ENCODE peak calls at places on chromosomes 1 and 21, in four cellular contexts. U is keratinocyte, F is foreskin fibroblast, D is fibroblast of pulmonary artery. Z is an unnamed sample.

GRCh38 chr1:233368106-233368783 is 40.7 kb downstream of the MAP3K21 start:
- DNase-seq in F (peak), D (peak), U (no peak), Z (peak)

GRCh38 chr21:32403201-32403701 is 9.3 kb upstream of the EVA1C start:
- DNase-seq in F (peak), D (peak), U (no peak), Z (no peak)

GRCh38 chr1:75310067-75310466 is 175.9 kb downstream of the LHX8 start:
- DNase-seq in D (peak), F (no peak), U (no peak), Z (no peak)

GRCh38 chr1:201888282-201889033 is at the start of gene SHISA4:
- DNase-seq in U (no peak), D (peak), F (peak), Z (no peak)

GRCh38 chr1:213693864-213694263 is 293.9 kb upstream of the PROX1 start:
- DNase-seq in U (no peak), D (no peak), F (no peak), Z (no peak)

GRCh38 chr1:47810964-47811650 is 186.1 kb downstream of the TRABD2B start:
- DNase-seq in U (no peak), D (no peak), F (no peak), Z (no peak)

GRCh38 chr21:31752352-31752751 is 20.4 kb upstream of the SCAF4 start:
- DNase-seq in D (peak), F (peak), U (no peak), Z (no peak)

GRCh38 chr1:207873055-207873890 is 37.7 kb downstream of the CD34 start:
- DNase-seq in D (no peak), U (no peak), F (no peak), Z (no peak)

GRCh38 chr1:43452789-43453441 is 816 bp downstream of the HYI start:
- DNase-seq in F (peak), U (no peak), D (peak), Z (no peak)

GRCh38 chr1:234950598-234950997 is 178.0 kb downstream of the TOMM20 start:
- DNase-seq in U (no peak), D (no peak), F (no peak), Z (no peak)

GRCh38 chr1:21284206-21285137 is 5.8 kb downstream of the ECE1 start:
- DNase-seq in U (no peak), F (no peak), D (no peak), Z (no peak)

GRCh38 chr1:74935446-74935845 is 198.7 kb upstream of the LHX8 start:
- DNase-seq in F (no peak), U (no peak), D (no peak), Z (no peak)

GRCh38 chr1:87045757-87046422 is 131.5 kb downstream of the HS2ST1 start:
- DNase-seq in D (no peak), U (no peak), F (no peak), Z (no peak)

GRCh38 chr1:216632980-216633379 is 90.2 kb downstream of the ESRRG start:
- DNase-seq in F (no peak), U (no peak), D (no peak), Z (no peak)

GRCh38 chr1:78419309-78419708 is 71.5 kb upstream of the PTGFR start:
- DNase-seq in D (no peak), F (peak), U (no peak), Z (peak)

GRCh38 chr1:110173466-110174117 is 23.3 kb downstream of the SLC6A17 start:
- DNase-seq in F (no peak), U (no peak), D (no peak), Z (peak)

GRCh38 chr1:40740992-40741736 is 42.4 kb upstream of the KCNQ4 start:
- DNase-seq in U (no peak), D (no peak), F (no peak), Z (no peak)

GRCh38 chr21:44549525-44550211 is 1.6 kb downstream of the KRTAP10-2 start:
- DNase-seq in U (no peak), D (no peak), F (no peak), Z (no peak)

GRCh38 chr1:1142844-1143243 is 27.0 kb upstream of the C1orf159 start:
- DNase-seq in D (no peak), F (no peak), U (no peak), Z (no peak)

GRCh38 chr1:20483833-20484525 is 2.0 kb downstream of the CAMK2N1 start:
- DNase-seq in D (peak), U (no peak), F (no peak), Z (no peak)

GRCh38 chr1:183461350-183461749 is 10.9 kb upstream of the SMG7 start:
- DNase-seq in D (peak), F (no peak), U (no peak), Z (no peak)

GRCh38 chr1:228647523-228648444 is 87.5 kb upstream of the RHOU start:
- DNase-seq in F (peak), D (peak), U (peak), Z (no peak)

GRCh38 chr21:45136927-45137611 is 62.7 kb downstream of the ADARB1 start:
- DNase-seq in F (peak), U (peak), D (peak), Z (peak)

GRCh38 chr1:50527249-50527986 is 104.2 kb upstream of the DMRTA2 start:
- DNase-seq in U (no peak), D (no peak), F (no peak), Z (no peak)

GRCh38 chr1:84698151-84698651 is 7.9 kb upstream of the SSX2IP start:
- DNase-seq in U (no peak), D (peak), F (peak), Z (peak)

GRCh38 chr1:50332941-50333594 is 90.2 kb downstream of the DMRTA2 start:
- DNase-seq in D (peak), U (no peak), F (peak), Z (no peak)

GRCh38 chr1:220458936-220459335 is 69.0 kb upstream of the MARK1 start:
- DNase-seq in U (no peak), F (no peak), D (no peak), Z (peak)

GRCh38 chr1:215262106-215262505 is 179.6 kb downstream of the KCNK2 start:
- DNase-seq in D (no peak), U (no peak), F (no peak), Z (no peak)

GRCh38 chr1:31750858-31751638 is 13.1 kb downstream of the ADGRB2 start:
- DNase-seq in D (peak), F (peak), U (no peak), Z (peak)

GRCh38 chr1:4770713-4771112 is 116.3 kb downstream of the AJAP1 start:
- DNase-seq in F (no peak), U (no peak), D (no peak), Z (no peak)

GRCh38 chr1:119968068-119968492 is 71.8 kb upstream of the ADAM30 start:
- DNase-seq in D (peak), U (no peak), F (no peak), Z (no peak)

GRCh38 chr21:37348664-37349063 is 17.9 kb upstream of the DYRK1A start:
- DNase-seq in U (no peak), D (no peak), F (no peak), Z (no peak)

GRCh38 chr1:159173303-159173702 is 1.9 kb downstream of the CADM3 start:
- DNase-seq in D (no peak), F (no peak), U (no peak), Z (no peak)

GRCh38 chr1:65958561-65959350 is 166.1 kb downstream of the PDE4B start:
- DNase-seq in D (peak), F (no peak), U (peak), Z (no peak)

GRCh38 chr1:36446261-36446660 is 4.0 kb downstream of the OSCP1 start:
- DNase-seq in D (no peak), U (no peak), F (no peak), Z (no peak)

GRCh38 chr1:156627313-156627880 is 8.2 kb downstream of the HAPLN2 start:
- DNase-seq in F (no peak), U (no peak), D (peak), Z (no peak)

GRCh38 chr1:200588698-200589097 is 31.9 kb downstream of the KIF14 start:
- DNase-seq in D (no peak), F (no peak), U (no peak), Z (no peak)

DNA sequence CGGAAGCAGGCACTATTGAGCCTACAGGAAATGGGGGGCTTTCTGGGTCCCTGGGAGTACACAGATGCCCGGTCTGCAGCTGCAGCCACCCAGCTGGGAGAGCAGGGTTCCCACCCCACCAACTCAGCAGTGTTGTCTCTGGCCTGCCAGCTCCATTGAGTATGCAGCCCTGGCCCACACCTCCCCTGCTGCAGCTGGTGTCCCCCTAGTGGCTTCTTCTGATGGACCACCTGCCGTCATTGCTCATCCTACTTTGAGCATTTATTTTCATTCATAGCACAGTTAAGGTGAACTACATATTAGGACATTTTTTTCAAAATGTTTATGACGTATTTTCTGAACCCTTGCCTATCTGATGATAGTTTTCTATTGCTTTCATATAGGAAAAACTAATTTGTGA is 189.8 kb upstream of the LYPLAL1 start:
- DNase-seq in U (no peak), D (no peak), F (no peak), Z (no peak)
- TF ChIP-seq CTCF in U (no peak), D (peak), F (no peak), Z (peak)

GRCh38 chr1:115099693-115100050 is 10.4 kb upstream of the TSPAN2 start:
- DNase-seq in F (no peak), D (no peak), U (peak), Z (no peak)
- H3K4me3 ChIP-seq in F (no peak), D (no peak), U (no peak), Z (no peak)

GRCh38 chr1:152394151-152394550 is 19.9 kb downstream of the CRNN start:
- DNase-seq in U (no peak), F (no peak), D (no peak), Z (no peak)
- TF ChIP-seq CTCF in U (no peak), F (no peak), D (no peak), Z (no peak)

GRCh38 chr1:205229916-205230700 is 2.4 kb downstream of the TMCC2 start:
- DNase-seq in D (no peak), U (no peak), F (no peak), Z (no peak)
- H3K4me3 ChIP-seq in D (no peak), U (no peak), F (peak), Z (no peak)

GRCh38 chr1:25486602-25487001 is 55.9 kb downstream of the MACO1 start:
- DNase-seq in F (peak), U (no peak), D (no peak), Z (no peak)
- TF ChIP-seq CTCF in F (peak), U (peak), D (peak), Z (peak)

GRCh38 chr1:230072296-230072695 is 5.3 kb downstream of the GALNT2 start:
- DNase-seq in D (no peak), F (no peak), U (no peak), Z (no peak)

GRCh38 chr1:230074270-230074669 is 7.2 kb downstream of the GALNT2 start:
- DNase-seq in U (no peak), F (no peak), D (no peak), Z (no peak)

GRCh38 chr1:230074762-230075161 is 7.7 kb downstream of the GALNT2 start:
- DNase-seq in D (no peak), U (no peak), F (no peak), Z (no peak)

GRCh38 chr1:230072866-230073265 is 5.8 kb downstream of the GALNT2 start:
- DNase-seq in U (no peak), F (no peak), D (no peak), Z (no peak)

DNA sequence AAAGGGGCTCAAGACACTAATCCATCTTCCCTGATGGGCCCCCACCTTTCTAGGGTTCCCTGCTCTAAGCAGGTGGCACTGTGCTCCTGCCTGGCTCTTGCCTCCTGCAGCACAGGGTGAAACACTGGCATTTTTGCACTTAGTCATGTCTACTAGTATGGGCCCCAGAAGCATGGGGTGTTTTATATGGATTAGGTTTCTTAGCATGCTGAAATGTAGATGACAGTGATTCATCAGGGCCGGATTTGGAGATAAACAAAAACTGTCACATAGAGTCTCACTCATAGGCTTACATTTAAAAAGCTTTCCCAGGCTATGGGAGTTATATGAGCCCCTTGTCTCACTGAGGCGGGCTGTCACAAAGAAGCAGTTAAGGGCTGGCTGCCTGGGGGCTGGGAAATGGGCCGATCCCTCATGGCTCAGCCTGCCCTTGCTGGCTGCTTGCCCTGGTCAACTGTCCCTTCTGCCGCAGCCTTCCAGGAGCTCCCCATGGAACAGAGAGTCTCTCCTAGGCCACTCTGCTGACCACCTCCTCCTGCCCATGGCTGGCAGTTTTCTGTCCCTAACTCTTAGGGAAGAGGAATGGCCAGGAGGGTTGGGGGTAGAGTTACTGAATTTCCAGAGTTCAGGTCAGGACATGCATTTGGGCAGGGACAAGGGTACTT is 6.5 kb downstream of the GALNT2 start:
- DNase-seq in U (no peak), D (no peak), F (peak), Z (no peak)
- H3K4me3 ChIP-seq in U (no peak), D (no peak), F (no peak), Z (no peak)

DNA sequence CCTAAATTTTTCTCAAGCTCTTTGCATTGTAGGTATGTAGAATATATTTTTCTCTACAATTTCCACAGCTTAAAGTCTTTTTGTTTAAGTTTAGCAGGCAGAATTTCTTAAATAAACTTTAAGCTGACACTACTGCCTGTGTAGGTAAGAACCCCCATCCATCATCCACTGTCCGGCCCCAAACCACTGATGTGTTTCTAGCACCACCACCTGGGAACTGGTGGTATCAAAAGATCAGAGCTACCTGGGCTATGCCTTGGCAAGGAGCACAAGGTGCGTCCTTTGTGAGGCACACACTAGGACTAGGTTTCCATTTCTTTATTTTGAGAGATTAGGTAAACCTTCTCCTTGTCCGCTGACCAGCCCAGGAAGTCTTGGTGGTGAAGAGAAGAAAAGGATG is 10.5 kb upstream of the LELP1 start:
- DNase-seq in F (no peak), U (no peak), D (no peak), Z (no peak)
- TF ChIP-seq CTCF in F (no peak), U (peak), D (no peak), Z (no peak)

GRCh38 chr21:41426656-41427311 is 745 bp downstream of the MX1 start:
- DNase-seq in D (no peak), F (no peak), U (no peak), Z (no peak)
- H3K4me3 ChIP-seq in D (peak), F (peak), U (peak), Z (peak)